ENCODE peak calls at places on chromosomes 13 and 19, in six cellular contexts. C is mesendoderm, J is H9, Y is neuronal stem cell, H is H1, L is mesenchymal stem cell. Z is an unnamed sample.

GRCh38 chr13:114146629-114147028 is 14.2 kb upstream of the RASA3 start:
- DNase-seq in C (peak), J (no peak), Y (no peak), H (peak), L (no peak), Z (no peak)

GRCh38 chr19:42531313-42531712 is 3.0 kb upstream of the CEACAM1 start:
- DNase-seq in C (no peak), J (no peak), Y (no peak), H (peak), L (no peak), Z (no peak)

GRCh38 chr19:18439025-18439909 is 1.3 kb upstream of the ISYNA1 start:
- DNase-seq in C (no peak), J (no peak), Y (no peak), H (no peak), L (peak), Z (peak)

GRCh38 chr13:37163626-37164365 is 58.3 kb upstream of the CSNK1A1L start:
- DNase-seq in C (no peak), J (no peak), Y (no peak), H (no peak), L (no peak), Z (no peak)

GRCh38 chr19:40282920-40283319 is 2.2 kb downstream of the AKT2 start:
- DNase-seq in C (no peak), J (no peak), Y (no peak), H (no peak), L (no peak), Z (peak)

GRCh38 chr13:113078895-113079720 is 26.5 kb upstream of the F7 start:
- DNase-seq in C (no peak), J (no peak), Y (no peak), H (no peak), L (no peak), Z (no peak)

GRCh38 chr13:32047796-32048195 is 16.2 kb downstream of the FRY start:
- DNase-seq in C (no peak), J (no peak), Y (no peak), H (no peak), L (no peak), Z (no peak)

GRCh38 chr13:23618341-23618740 is 48.1 kb downstream of the TNFRSF19 start:
- DNase-seq in C (peak), J (no peak), Y (no peak), H (no peak), L (peak), Z (peak)

GRCh38 chr19:13053761-13054604 is 48.7 kb downstream of the LYL1 start:
- DNase-seq in C (peak), J (no peak), Y (peak), H (no peak), L (peak), Z (peak)

GRCh38 chr13:95276119-95276505 is 25.1 kb downstream of the ABCC4 start:
- DNase-seq in C (no peak), J (no peak), Y (no peak), H (no peak), L (peak), Z (no peak)

GRCh38 chr19:48443262-48443661 is 2.5 kb upstream of the GRWD1 start:
- DNase-seq in C (no peak), J (no peak), Y (no peak), H (no peak), L (no peak), Z (no peak)

GRCh38 chr19:30888937-30889336 is 460.3 kb downstream of the TSHZ3 start:
- DNase-seq in C (no peak), J (peak), Y (no peak), H (no peak), L (no peak), Z (no peak)

GRCh38 chr13:35714096-35714495 is 237.6 kb upstream of the MAB21L1 start:
- DNase-seq in C (no peak), J (no peak), Y (no peak), H (no peak), L (no peak), Z (no peak)

GRCh38 chr19:13781547-13781946 is 7.3 kb downstream of the C19orf53 start:
- DNase-seq in C (peak), J (peak), Y (peak), H (peak), L (peak), Z (peak)

GRCh38 chr19:15195987-15196682 is 4.7 kb downstream of the NOTCH3 start:
- DNase-seq in C (peak), J (peak), Y (no peak), H (peak), L (no peak), Z (no peak)

GRCh38 chr19:41430907-41431306 is 3.7 kb upstream of the B3GNT8 start:
- DNase-seq in C (no peak), J (no peak), Y (no peak), H (no peak), L (no peak), Z (no peak)

GRCh38 chr19:18167975-18168645 is 5.5 kb upstream of the IFI30 start:
- DNase-seq in C (no peak), J (no peak), Y (no peak), H (peak), L (peak), Z (peak)

DNA sequence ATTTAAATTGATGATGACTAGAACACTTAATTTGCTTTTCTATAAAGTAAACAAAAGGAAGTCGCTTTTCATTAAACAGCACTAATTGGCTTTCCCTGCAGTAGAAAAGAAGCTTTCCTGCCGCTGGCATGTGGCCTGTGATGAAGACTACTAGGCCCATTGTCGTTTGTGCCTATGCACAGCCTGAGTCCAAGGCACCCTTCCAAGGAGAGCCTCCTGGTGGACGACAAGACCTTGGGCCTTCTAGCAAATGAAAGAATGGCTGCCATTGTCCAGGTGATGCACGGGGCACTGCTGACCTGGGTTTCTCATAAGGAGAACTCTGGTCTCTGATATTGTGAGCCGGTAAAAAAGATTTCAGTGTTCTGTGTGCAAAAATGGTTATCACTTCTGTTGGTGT is 233.0 kb downstream of the COL4A1 start:
- DNase-seq in C (peak), J (peak), Y (no peak), H (no peak), L (no peak), Z (no peak)
- H3K23ac ChIP-seq in C (no peak), J (no peak), Y (no peak), H (no peak), L (no peak), Z (no peak)

GRCh38 chr13:40665061-40665753 is 1.2 kb downstream of the FOXO1 start:
- DNase-seq in C (peak), J (no peak), Y (peak), H (peak), L (peak), Z (no peak)
- H3K23ac ChIP-seq in C (peak), J (no peak), Y (peak), H (no peak), L (no peak), Z (no peak)

DNA sequence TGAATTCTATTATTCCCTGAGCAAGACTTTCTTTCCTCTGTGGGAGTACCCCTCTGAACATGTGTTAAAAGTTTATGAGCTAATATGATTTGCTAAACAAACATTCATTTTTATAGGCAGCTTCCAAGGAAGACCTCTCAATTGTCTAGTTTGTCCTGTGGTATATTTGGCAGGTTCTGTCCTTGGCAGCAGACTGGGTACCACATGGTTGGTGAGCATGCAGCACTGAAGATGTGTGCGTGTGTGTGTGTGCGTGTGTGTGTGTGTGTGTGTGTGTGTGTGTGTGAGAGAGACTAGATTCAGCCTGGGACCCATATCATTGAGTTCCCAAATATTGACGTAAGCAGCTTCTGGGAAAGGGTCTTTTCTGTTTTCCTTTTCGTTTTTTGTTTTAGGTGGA is 24.0 kb downstream of the FGF9 start:
- DNase-seq in C (no peak), J (no peak), Y (no peak), H (no peak), L (no peak), Z (no peak)
- H3K23ac ChIP-seq in C (no peak), J (no peak), Y (no peak), H (no peak), L (no peak), Z (no peak)

GRCh38 chr13:46515793-46516192 is 37.2 kb upstream of the LRCH1 start:
- DNase-seq in C (no peak), J (no peak), Y (no peak), H (no peak), L (no peak), Z (no peak)
- H3K23ac ChIP-seq in C (no peak), J (no peak), Y (no peak), H (no peak), L (no peak), Z (no peak)